ENCODE peak calls at places on chromosomes 5 and 9, in six cellular contexts. Y is OCI-LY7, X is HFF-Myc, A is neural crest cell, N is upper lobe of right lung, Z is ovary. I is an unnamed sample.

GRCh38 chr9:32508728-32509127 is 17.3 kb downstream of the RIGI start:
- DNase-seq in N (no peak), X (no peak), Y (no peak), Z (no peak), A (no peak), I (no peak)

GRCh38 chr9:107465467-107466451 is 23.8 kb downstream of the KLF4 start:
- DNase-seq in X (no peak), A (peak; percentile 66), N (peak; percentile 86), Z (peak; percentile 85), Y (no peak), I (peak; percentile 92)

GRCh38 chr9:98551511-98552286 is 157.0 kb downstream of the GABBR2 start:
- DNase-seq in Z (no peak), Y (no peak), N (no peak), A (no peak), X (no peak), I (peak; percentile 49)

GRCh38 chr5:109739741-109740140 is 50.0 kb downstream of the MAN2A1 start:
- DNase-seq in Y (no peak), X (peak; percentile 43), Z (no peak), N (no peak), A (no peak), I (no peak)

GRCh38 chr5:108727639-108728565 is 19.8 kb upstream of the FER start:
- DNase-seq in N (peak; percentile 96), Z (peak; percentile 93), X (peak; percentile 57), A (peak; percentile 79), Y (peak; percentile 2), I (peak; percentile 96)

GRCh38 chr9:132143359-132143758 is 18.5 kb upstream of the NTNG2 start:
- DNase-seq in N (no peak), A (no peak), Z (no peak), Y (no peak), X (no peak), I (no peak)

GRCh38 chr9:214488-215448 is at the start of gene DOCK8:
- DNase-seq in Z (peak; percentile 71), N (peak; percentile 94), A (peak; percentile 47), X (no peak), Y (peak; percentile 84), I (no peak)

GRCh38 chr9:4237748-4238511 is 61.9 kb downstream of the GLIS3 start:
- DNase-seq in X (no peak), Z (no peak), A (no peak), N (no peak), Y (no peak), I (no peak)

GRCh38 chr9:86990276-86990675 is 43.0 kb upstream of the GAS1 start:
- DNase-seq in A (no peak), X (no peak), Z (no peak), Y (no peak), N (no peak), I (no peak)

GRCh38 chr5:31983851-31984250 is 190.3 kb downstream of the GOLPH3 start:
- DNase-seq in A (no peak), Y (no peak), Z (no peak), N (no peak), X (no peak), I (no peak)

GRCh38 chr9:133421615-133422542 is at the start of gene ADAMTS13:
- DNase-seq in X (no peak), Z (no peak), N (no peak), Y (peak; percentile 59), A (no peak), I (no peak)

GRCh38 chr9:76521244-76521673 is 62.3 kb downstream of the GCNT1 start:
- DNase-seq in N (no peak), Z (no peak), X (no peak), A (no peak), Y (no peak), I (no peak)

GRCh38 chr5:179873176-179873575 is 14.6 kb upstream of the MRNIP start:
- DNase-seq in Y (no peak), A (no peak), X (no peak), Z (no peak), N (no peak), I (no peak)

GRCh38 chr9:36964791-36965190 is 69.3 kb downstream of the PAX5 start:
- DNase-seq in A (no peak), Z (no peak), Y (no peak), N (peak; percentile 37), X (no peak), I (no peak)

GRCh38 chr9:122356627-122357026 is 14.2 kb upstream of the PTGS1 start:
- DNase-seq in Z (no peak), Y (no peak), X (no peak), N (no peak), A (no peak), I (no peak)

GRCh38 chr9:133635506-133635902 is 659 bp upstream of the DBH start:
- DNase-seq in Y (no peak), A (no peak), Z (no peak), N (no peak), X (no peak), I (no peak)

GRCh38 chr5:176133289-176133870 is 104.8 kb upstream of the SIMC1 start:
- DNase-seq in Z (no peak), N (no peak), A (no peak), Y (no peak), X (no peak), I (no peak)

GRCh38 chr5:98978528-98978927 is 49.7 kb upstream of the CHD1 start:
- DNase-seq in Y (no peak), Z (no peak), A (no peak), N (no peak), X (no peak), I (no peak)

GRCh38 chr9:114088571-114089170 is 10.4 kb downstream of the KIF12 start:
- DNase-seq in Y (no peak), Z (no peak), A (no peak), X (no peak), N (no peak), I (peak; percentile 6)

GRCh38 chr5:53991942-53992341 is 318.4 kb downstream of the ARL15 start:
- DNase-seq in Y (no peak), Z (no peak), X (no peak), A (no peak), N (no peak), I (no peak)

GRCh38 chr5:75668988-75669760 is 48.1 kb downstream of the POC5 start:
- DNase-seq in A (no peak), Y (peak; percentile 8), Z (no peak), X (no peak), N (no peak), I (no peak)

GRCh38 chr5:56259002-56259511 is 25.9 kb upstream of the ANKRD55 start:
- DNase-seq in A (no peak), Z (no peak), X (peak; percentile 43), N (no peak), Y (no peak), I (no peak)

GRCh38 chr9:125146247-125146646 is 2.9 kb upstream of the SCAI start:
- DNase-seq in A (no peak), X (no peak), Y (no peak), Z (no peak), N (no peak), I (no peak)

GRCh38 chr9:19552693-19553092 is 143.9 kb downstream of the ACER2 start:
- DNase-seq in Z (no peak), A (no peak), X (no peak), N (no peak), Y (no peak), I (no peak)

GRCh38 chr5:143261748-143262392 is 141.6 kb downstream of the NR3C1 start:
- DNase-seq in Z (no peak), X (no peak), A (no peak), N (no peak), Y (no peak), I (no peak)

GRCh38 chr9:91837982-91838731 is 111.9 kb downstream of the ROR2 start:
- DNase-seq in Y (no peak), A (no peak), X (peak; percentile 43), N (peak; percentile 90), Z (peak; percentile 80), I (no peak)

GRCh38 chr5:143262393-143263174 is 140.9 kb downstream of the NR3C1 start:
- DNase-seq in N (no peak), X (no peak), Y (no peak), A (no peak), Z (no peak), I (no peak)

DNA sequence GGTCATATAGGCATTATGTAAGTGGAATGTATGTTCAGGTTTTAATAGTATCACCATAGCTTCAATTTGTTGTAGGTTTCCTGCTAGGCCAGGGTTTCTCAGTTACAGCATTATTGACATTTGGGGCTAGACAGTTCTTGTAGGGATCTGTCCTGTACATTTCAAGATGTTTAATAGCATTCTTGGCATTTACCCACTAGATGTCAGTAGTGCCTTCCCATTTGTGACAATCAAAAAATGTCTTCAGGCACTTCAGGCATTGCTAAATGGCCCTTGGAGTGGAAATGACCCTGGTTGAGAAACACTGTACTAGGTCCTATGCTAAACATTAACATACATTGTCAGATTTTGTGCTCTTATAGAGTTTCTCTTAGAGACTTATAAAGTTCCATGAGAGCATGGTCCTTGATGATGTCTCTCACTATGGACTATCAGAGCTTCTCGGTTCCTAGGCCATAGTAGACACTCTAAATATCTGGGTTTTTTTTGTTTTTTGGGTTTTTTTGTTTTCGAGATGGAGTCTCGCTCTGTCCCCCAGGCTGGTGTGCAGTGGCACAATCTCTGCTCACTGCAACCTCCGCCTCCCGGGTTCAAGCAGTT is 1.4 kb downstream of the KIF20A start:
- DNase-seq in N (no peak), X (peak; percentile 54), Y (peak; percentile 82), A (peak; percentile 6), Z (no peak), I (no peak)
- TF ChIP-seq CTCF in N (peak; percentile 38), X (peak; percentile 40), Y (peak; percentile 88), A (peak; percentile 71), Z (no peak), I (peak; percentile 67)

GRCh38 chr5:142178651-142179050 is 70.1 kb downstream of the NDFIP1 start:
- DNase-seq in Y (no peak), N (no peak), A (no peak), Z (no peak), X (no peak), I (no peak)
- TF ChIP-seq CTCF in Y (no peak), N (no peak), A (no peak), Z (no peak), X (no peak), I (no peak)

GRCh38 chr5:150034677-150035076 is 34.1 kb downstream of the HMGXB3 start:
- DNase-seq in A (no peak), Z (no peak), X (no peak), N (no peak), Y (no peak), I (no peak)

GRCh38 chr5:150035139-150035893 is 34.8 kb downstream of the HMGXB3 start:
- DNase-seq in X (no peak), A (no peak), Y (peak; percentile 72), N (no peak), Z (no peak), I (no peak)

GRCh38 chr5:150033334-150033733 is 32.8 kb downstream of the HMGXB3 start:
- DNase-seq in N (no peak), Y (no peak), Z (no peak), A (no peak), X (no peak), I (no peak)

GRCh38 chr5:150038547-150038946 is 38.0 kb downstream of the HMGXB3 start:
- DNase-seq in A (no peak), Y (no peak), X (no peak), N (no peak), Z (no peak), I (no peak)

GRCh38 chr5:150036513-150036912 is 36.0 kb downstream of the HMGXB3 start:
- DNase-seq in A (no peak), Z (no peak), N (no peak), Y (no peak), X (peak; percentile 91), I (no peak)
- TF ChIP-seq CTCF in A (no peak), Z (no peak), N (no peak), Y (no peak), X (no peak), I (no peak)

GRCh38 chr5:52837068-52837467 is 49.4 kb downstream of the ITGA1 start:
- DNase-seq in A (peak; percentile 6), N (no peak), Z (no peak), Y (no peak), X (no peak), I (no peak)
- TF ChIP-seq CTCF in A (no peak), N (no peak), Z (no peak), Y (no peak), X (no peak), I (peak; percentile 49)